ENCODE peak calls at places on chromosomes 16 and 17, in seven cellular contexts. V, M, J, G, B, A and F are unnamed samples.

GRCh38 chr16:58471209-58471975 is 28.6 kb upstream of the NDRG4 start:
- DNase-seq in V (no peak), M (no peak), J (no peak), G (no peak), B (no peak), A (peak), F (no peak)

GRCh38 chr16:89200124-89200849 is at the start of gene SLC22A31:
- DNase-seq in V (no peak), M (no peak), J (no peak), G (no peak), B (no peak), A (peak), F (no peak)

GRCh38 chr17:79835953-79836951 is 3.0 kb downstream of the CBX4 start:
- DNase-seq in V (peak), M (no peak), J (peak), G (no peak), B (no peak), A (peak), F (no peak)

GRCh38 chr17:7019839-7020519 is 2.9 kb upstream of the BCL6B start:
- DNase-seq in V (peak), M (peak), J (no peak), G (peak), B (no peak), A (peak), F (no peak)

GRCh38 chr17:19410875-19411291 is at the start of gene RNF112:
- DNase-seq in V (no peak), M (peak), J (no peak), G (peak), B (no peak), A (no peak), F (no peak)

GRCh38 chr17:75752405-75753192 is 12.4 kb downstream of the GALK1 start:
- DNase-seq in V (no peak), M (no peak), J (no peak), G (no peak), B (no peak), A (no peak), F (no peak)

GRCh38 chr17:8412089-8412488 is 14.5 kb upstream of the RNF222 start:
- DNase-seq in V (no peak), M (no peak), J (no peak), G (no peak), B (no peak), A (no peak), F (no peak)

GRCh38 chr17:72176902-72177660 is 56.3 kb downstream of the SOX9 start:
- DNase-seq in V (no peak), M (peak), J (no peak), G (no peak), B (no peak), A (no peak), F (no peak)

GRCh38 chr17:71118039-71118438 is 948.7 kb downstream of the KCNJ2 start:
- DNase-seq in V (peak), M (peak), J (peak), G (no peak), B (no peak), A (no peak), F (no peak)

GRCh38 chr17:34542700-34543336 is 36.6 kb upstream of the TMEM132E start:
- DNase-seq in V (peak), M (peak), J (no peak), G (no peak), B (no peak), A (no peak), F (peak)

GRCh38 chr17:19319771-19320505 is 42.6 kb downstream of the B9D1 start:
- DNase-seq in V (no peak), M (no peak), J (no peak), G (no peak), B (no peak), A (no peak), F (no peak)

GRCh38 chr17:38448208-38448776 is 20.0 kb downstream of the ARHGAP23 start:
- DNase-seq in V (no peak), M (no peak), J (no peak), G (no peak), B (no peak), A (no peak), F (no peak)

GRCh38 chr16:24700549-24701392 is 28.7 kb upstream of the TNRC6A start:
- DNase-seq in V (no peak), M (peak), J (peak), G (peak), B (peak), A (peak), F (no peak)

GRCh38 chr16:5041604-5042133 is 7.9 kb upstream of the NAGPA start:
- DNase-seq in V (no peak), M (peak), J (peak), G (no peak), B (no peak), A (no peak), F (no peak)

GRCh38 chr17:8994319-8994718 is 27.0 kb upstream of the NTN1 start:
- DNase-seq in V (peak), M (peak), J (peak), G (peak), B (no peak), A (peak), F (peak)

GRCh38 chr16:47578573-47578972 is 117.4 kb downstream of the PHKB start:
- DNase-seq in V (no peak), M (no peak), J (no peak), G (no peak), B (no peak), A (no peak), F (no peak)

GRCh38 chr16:3553138-3553923 is 23.9 kb downstream of the NLRC3 start:
- DNase-seq in V (no peak), M (no peak), J (no peak), G (no peak), B (no peak), A (no peak), F (no peak)

GRCh38 chr16:68646948-68647659 is 2.0 kb downstream of the CDH3 start:
- DNase-seq in V (no peak), M (no peak), J (no peak), G (no peak), B (no peak), A (no peak), F (peak)
- H3K4me3 ChIP-seq in V (peak), M (no peak), J (no peak), G (no peak), B (no peak), A (no peak), F (no peak)

GRCh38 chr16:397736-398332 is 835 bp downstream of the NME4 start:
- DNase-seq in V (peak), M (peak), J (peak), G (peak), B (peak), A (peak), F (no peak)
- H3K4me3 ChIP-seq in V (peak), M (no peak), J (no peak), G (peak), B (peak), A (no peak), F (no peak)

DNA sequence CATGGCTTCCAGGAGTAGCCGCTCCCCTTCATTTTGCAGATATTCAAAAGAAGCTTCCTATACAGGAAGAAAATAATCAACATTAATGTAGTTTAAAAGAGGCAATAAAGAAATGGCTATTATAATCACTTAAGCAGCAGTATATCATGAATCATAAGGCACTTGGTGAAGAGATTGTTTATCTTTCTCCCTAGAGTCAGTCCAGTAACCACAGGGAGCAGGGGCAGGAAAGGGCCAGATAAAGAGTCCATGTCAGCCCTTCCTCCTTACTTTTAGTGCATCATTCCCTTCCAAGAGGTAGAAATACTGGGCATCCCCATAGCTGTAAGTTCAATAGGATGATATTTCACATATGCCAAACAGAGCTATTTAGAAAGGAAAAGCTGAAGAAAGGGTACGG is 184.6 kb upstream of the C17orf78 start:
- DNase-seq in V (no peak), M (peak), J (no peak), G (no peak), B (no peak), A (no peak), F (no peak)
- H3K4me3 ChIP-seq in V (no peak), M (no peak), J (no peak), G (no peak), B (no peak), A (no peak), F (no peak)

GRCh38 chr17:57876866-57877237 is 27.0 kb upstream of the MRPS23 start:
- DNase-seq in V (no peak), M (no peak), J (no peak), G (no peak), B (no peak), A (no peak), F (no peak)

GRCh38 chr17:57876023-57876865 is 26.4 kb upstream of the MRPS23 start:
- DNase-seq in V (no peak), M (no peak), J (no peak), G (no peak), B (no peak), A (peak), F (peak)

GRCh38 chr17:57874434-57875108 is 24.7 kb upstream of the MRPS23 start:
- DNase-seq in V (peak), M (peak), J (no peak), G (peak), B (peak), A (peak), F (no peak)

GRCh38 chr17:57874058-57874419 is 24.2 kb upstream of the MRPS23 start:
- DNase-seq in V (no peak), M (no peak), J (no peak), G (no peak), B (no peak), A (no peak), F (no peak)

DNA sequence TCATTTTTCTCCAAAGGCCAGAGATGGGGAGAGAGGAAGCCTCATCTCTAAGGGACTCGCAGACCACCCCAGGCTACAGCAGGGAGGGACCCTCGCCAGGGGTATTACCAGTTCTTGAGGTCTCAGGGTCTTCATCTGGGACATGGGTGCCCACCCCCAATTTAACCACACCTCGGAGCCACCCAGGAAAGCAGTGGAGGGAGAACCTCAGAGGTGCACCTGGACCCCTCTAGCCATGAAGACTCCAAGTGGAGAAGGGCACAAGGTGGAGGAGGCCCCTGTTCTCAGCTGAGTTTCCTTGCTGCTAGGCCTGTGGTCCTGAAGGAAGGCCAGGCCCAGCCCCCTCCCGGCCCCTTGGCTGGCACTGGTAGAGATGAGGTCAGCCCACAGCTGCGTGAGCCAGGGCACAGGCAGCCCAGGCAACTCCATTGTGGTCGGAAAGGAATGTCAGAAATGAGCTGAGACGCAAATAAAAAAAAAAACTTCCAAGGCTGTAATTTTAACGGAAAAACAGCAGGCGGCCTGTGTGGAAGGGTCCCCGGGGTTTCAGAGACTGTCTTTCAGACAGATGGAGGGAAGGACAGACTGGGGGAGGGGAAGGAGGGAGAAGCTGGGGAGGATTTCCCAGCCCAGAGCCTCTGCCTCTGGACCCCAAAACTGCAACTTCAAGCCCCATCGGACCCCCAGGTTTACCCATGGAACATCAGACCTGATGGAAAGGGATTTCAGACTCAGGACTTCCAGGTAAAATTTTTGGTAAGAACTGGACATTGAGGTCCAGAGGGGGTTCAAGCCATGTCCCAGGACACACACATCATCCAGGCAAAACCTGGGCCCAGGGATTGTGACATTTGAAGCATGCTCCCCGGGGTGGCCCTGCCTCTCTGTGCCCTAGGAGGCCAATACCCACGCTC is 25.5 kb upstream of the MRPS23 start:
- DNase-seq in V (peak), M (peak), J (peak), G (peak), B (no peak), A (peak), F (peak)
- H3K4me3 ChIP-seq in V (no peak), M (no peak), J (peak), G (peak), B (peak), A (no peak), F (no peak)